ENCODE peak calls at places on chromosomes 16 and 17, in five cellular contexts. M is CD8-positive, alpha-beta memory T cell; I is psoas muscle; U is ascending aorta; E is heart right ventricle. Z is an unnamed sample. For H3K4me1, the result is how much of the 10 kb centered on the place peaks cover.

GRCh38 chr16:85330694-85331188 is 218.5 kb upstream of the CIBAR2 start:
- DNase-seq in E (no peak), M (no peak), U (no peak), I (peak), Z (no peak)

GRCh38 chr17:61309857-61310256 is 89.8 kb upstream of the TBX2 start:
- DNase-seq in M (no peak), I (no peak), U (peak), E (no peak), Z (no peak)

GRCh38 chr17:35160354-35161201 is 13.0 kb downstream of the UNC45B start:
- DNase-seq in U (no peak), E (no peak), M (no peak), I (no peak), Z (no peak)

GRCh38 chr17:2682304-2682938 is 29.1 kb downstream of the CLUH start:
- DNase-seq in I (no peak), U (no peak), E (no peak), M (no peak), Z (no peak)

GRCh38 chr16:84357191-84357651 is 11.1 kb upstream of the ATP2C2 start:
- DNase-seq in M (no peak), E (no peak), U (no peak), I (no peak), Z (no peak)

GRCh38 chr17:60335289-60335688 is 56.6 kb downstream of the USP32 start:
- DNase-seq in M (no peak), E (no peak), I (no peak), U (no peak), Z (no peak)

GRCh38 chr16:10729649-10730048 is 14.0 kb upstream of the NUBP1 start:
- DNase-seq in I (peak), U (no peak), M (no peak), E (no peak), Z (no peak)

GRCh38 chr16:23323224-23324030 is 21.3 kb downstream of the SCNN1B start:
- DNase-seq in M (no peak), I (no peak), E (no peak), U (no peak), Z (no peak)

GRCh38 chr17:40022961-40023541 is 7.8 kb downstream of the CSF3 start:
- DNase-seq in U (no peak), I (peak), E (no peak), M (no peak), Z (no peak)

GRCh38 chr17:40023590-40024292 is 8.5 kb downstream of the CSF3 start:
- DNase-seq in M (no peak), E (peak), I (no peak), U (no peak), Z (peak)

GRCh38 chr17:40020146-40020545 is 4.9 kb downstream of the CSF3 start:
- DNase-seq in E (no peak), M (no peak), I (no peak), U (no peak), Z (no peak)

GRCh38 chr17:40021471-40021961 is 6.3 kb downstream of the CSF3 start:
- DNase-seq in U (no peak), E (no peak), I (peak), M (no peak), Z (no peak)

DNA sequence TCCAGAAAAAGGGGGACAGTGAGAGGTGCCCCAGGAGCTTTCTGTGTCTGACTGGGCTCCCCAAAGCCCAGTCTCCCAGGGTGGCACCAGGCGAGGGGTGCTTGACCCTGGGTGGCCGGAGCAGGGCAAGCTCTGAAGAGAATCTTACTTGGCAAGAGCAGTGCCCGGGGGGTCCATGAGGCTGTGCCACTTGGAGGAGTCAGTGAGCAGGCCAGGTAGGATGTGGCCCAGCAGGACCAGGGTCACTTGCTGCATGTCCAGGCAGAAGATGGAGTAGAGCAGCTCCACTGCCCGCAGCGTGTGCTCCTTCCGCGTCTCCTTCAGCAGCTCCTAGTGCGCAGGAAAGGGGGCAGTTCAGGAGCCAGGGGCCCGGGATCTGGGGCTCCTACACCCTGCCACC is 7.3 kb downstream of the CSF3 start:
- DNase-seq in U (no peak), M (no peak), E (no peak), I (no peak), Z (no peak)
- H3K4me1 ChIP-seq in U (under half), M (under half), E (under half), I (half or more), Z (under half)

GRCh38 chr17:21196126-21196525 is 17.8 kb downstream of the TMEM11 start:
- DNase-seq in M (no peak), E (no peak), I (no peak), U (no peak), Z (no peak)
- H3K4me1 ChIP-seq in M (under half), E (under half), I (half or more), U (under half), Z (under half)

GRCh38 chr17:80316431-80316830 is 55.8 kb downstream of the RNF213 start:
- DNase-seq in E (no peak), U (no peak), I (no peak), M (no peak), Z (no peak)
- H3K4me1 ChIP-seq in E (under half), U (under half), I (under half), M (under half), Z (under half)

GRCh38 chr17:74214642-74215331 is 1.4 kb downstream of the TTYH2 start:
- DNase-seq in M (no peak), E (peak), I (peak), U (no peak), Z (no peak)
- H3K4me1 ChIP-seq in M (under half), E (half or more), I (under half), U (under half), Z (under half)

GRCh38 chr16:55433030-55433429 is 46.0 kb upstream of the MMP2 start:
- DNase-seq in M (no peak), I (no peak), E (no peak), U (no peak), Z (no peak)
- H3K4me1 ChIP-seq in M (under half), I (under half), E (under half), U (under half), Z (under half)

GRCh38 chr17:3893720-3894116 is 865 bp upstream of the CAMKK1 start:
- DNase-seq in I (no peak), U (no peak), E (no peak), M (no peak), Z (no peak)
- H3K4me1 ChIP-seq in I (under half), U (under half), E (half or more), M (under half), Z (under half)